ENCODE peak calls at places on chromosomes 13 and 19, in four cellular contexts. D is IMR-90, O is K562, L is endothelial cell of umbilical vein. K is an unnamed sample.

GRCh38 chr13:33057019-33057785 is 41.0 kb downstream of the KL start:
- DNase-seq in D (peak; percentile 6), O (no peak), L (peak; percentile 45), K (no peak)

GRCh38 chr13:113672002-113672651 is 5.1 kb downstream of the GRK1 start:
- DNase-seq in D (no peak), O (no peak), L (no peak), K (no peak)

GRCh38 chr13:77779461-77780272 is 82.2 kb downstream of the SLAIN1 start:
- DNase-seq in D (peak; percentile 74), O (no peak), L (peak; percentile 86), K (peak; percentile 24)

GRCh38 chr19:53004242-53004641 is 9.5 kb upstream of the ERVV-1 start:
- DNase-seq in D (no peak), O (no peak), L (no peak), K (no peak)

GRCh38 chr13:75279834-75280369 is 202.1 kb downstream of the TBC1D4 start:
- DNase-seq in D (no peak), O (no peak), L (no peak), K (no peak)

GRCh38 chr19:50801107-50801506 is 10.9 kb downstream of the ACP4 start:
- DNase-seq in D (no peak), O (no peak), L (no peak), K (no peak)

GRCh38 chr19:54364775-54365257 is at the start of gene LAIR1:
- DNase-seq in D (no peak), O (no peak), L (no peak), K (no peak)

GRCh38 chr13:50082426-50083283 is 67.4 kb downstream of the KCNRG start:
- DNase-seq in D (peak; percentile 68), O (peak; percentile 47), L (peak; percentile 83), K (peak; percentile 62)

GRCh38 chr19:17859533-17860330 is at the start of gene RPL18A:
- DNase-seq in D (peak; percentile 100), O (peak; percentile 93), L (peak; percentile 100), K (peak; percentile 99)

GRCh38 chr19:45137179-45137761 is 23.5 kb downstream of the NKPD1 start:
- DNase-seq in D (no peak), O (no peak), L (no peak), K (peak; percentile 93)

GRCh38 chr13:24625324-24625723 is 54.9 kb upstream of the ATP12A start:
- DNase-seq in D (no peak), O (no peak), L (no peak), K (no peak)

GRCh38 chr19:20051841-20052768 is 12.8 kb upstream of the ZNF682 start:
- DNase-seq in D (peak; percentile 96), O (no peak), L (peak; percentile 92), K (peak; percentile 17)

GRCh38 chr13:75196112-75196855 is 285.7 kb downstream of the TBC1D4 start:
- DNase-seq in D (peak; percentile 8), O (no peak), L (no peak), K (no peak)

GRCh38 chr19:5434970-5435641 is 20.1 kb upstream of the ZNRF4 start:
- DNase-seq in D (peak; percentile 94), O (peak; percentile 72), L (no peak), K (no peak)

DNA sequence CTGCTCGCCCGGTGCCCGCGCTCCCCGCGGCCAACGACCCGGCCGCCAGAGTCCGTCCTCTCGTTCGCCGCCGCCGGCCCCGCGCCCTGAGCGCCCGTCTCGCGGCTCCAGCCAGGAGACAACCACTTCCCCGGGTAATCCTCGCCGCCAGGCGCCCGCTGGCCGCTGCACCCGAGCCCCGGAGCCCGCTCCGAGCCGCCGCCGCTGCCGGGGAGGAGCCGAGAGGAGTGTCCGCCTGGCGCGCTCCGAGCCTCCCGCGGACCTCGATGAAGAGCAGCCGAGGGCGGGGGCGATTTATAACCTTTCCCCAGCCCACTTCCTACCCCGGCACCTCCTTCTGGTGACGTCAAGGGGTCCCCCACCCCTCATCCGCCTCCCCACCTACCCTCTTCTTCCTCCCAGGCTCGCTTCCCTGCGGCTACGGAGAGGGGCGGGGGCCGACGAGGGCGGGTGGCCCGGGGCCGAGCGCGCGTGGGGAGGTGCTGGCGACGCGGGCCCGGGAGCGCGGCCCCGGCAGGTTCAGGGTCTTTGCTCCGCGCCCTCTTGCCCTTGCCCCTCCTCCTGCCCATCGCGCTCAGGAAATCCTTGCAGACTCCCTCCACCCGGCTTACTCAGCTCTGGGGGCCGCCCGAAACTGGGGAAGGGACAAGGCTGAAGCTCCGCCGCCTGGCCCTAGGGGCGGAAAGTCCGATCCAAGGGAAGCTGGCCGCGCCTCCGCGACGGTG is at the start of gene FLT1:
- DNase-seq in D (peak; percentile 38), O (peak; percentile 12), L (peak; percentile 74), K (no peak)
- TF ChIP-seq FOS in D (no peak), O (no peak), L (no peak), K (no peak)

DNA sequence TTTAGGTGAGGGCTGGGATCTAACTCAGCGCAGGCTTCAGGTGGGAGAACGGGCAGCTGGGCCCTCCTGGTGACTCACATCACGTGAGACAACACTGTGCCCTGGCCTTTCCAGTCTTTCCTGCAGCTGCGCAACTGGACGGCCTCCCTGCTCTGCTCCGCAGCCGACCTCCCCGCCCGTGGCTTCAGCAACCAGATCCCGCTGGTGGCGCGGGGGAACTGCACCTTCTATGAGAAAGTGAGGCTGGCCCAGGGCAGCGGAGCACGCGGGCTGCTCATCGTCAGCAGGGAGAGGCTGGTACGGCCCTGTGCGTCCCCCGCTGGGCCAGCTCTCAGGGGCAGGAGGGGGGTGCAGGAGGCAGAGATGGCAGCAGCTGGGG is 8.8 kb downstream of the SPPL2B start:
- DNase-seq in D (peak; percentile 43), O (no peak), L (no peak), K (no peak)
- TF ChIP-seq CTCF in D (peak; percentile 5), O (no peak), L (no peak), K (no peak)

GRCh38 chr19:46378268-46378667 is 31.4 kb downstream of the PPP5C start:
- DNase-seq in D (peak; percentile 81), O (no peak), L (peak; percentile 36), K (no peak)
- TF ChIP-seq FOS in D (no peak), O (no peak), L (no peak), K (no peak)

GRCh38 chr13:26185720-26186119 is 36.4 kb downstream of the RNF6 start:
- DNase-seq in D (peak; percentile 3), O (no peak), L (no peak), K (no peak)

GRCh38 chr13:26183416-26183815 is 38.7 kb downstream of the RNF6 start:
- DNase-seq in D (no peak), O (no peak), L (no peak), K (no peak)

GRCh38 chr13:26186995-26187394 is 35.1 kb downstream of the RNF6 start:
- DNase-seq in D (no peak), O (no peak), L (peak; percentile 7), K (no peak)

GRCh38 chr13:26184791-26185250 is 37.3 kb downstream of the RNF6 start:
- DNase-seq in D (peak; percentile 74), O (peak; percentile 45), L (peak; percentile 65), K (peak; percentile 12)

GRCh38 chr13:26186141-26186870 is 35.8 kb downstream of the RNF6 start:
- DNase-seq in D (peak; percentile 89), O (peak; percentile 77), L (peak; percentile 92), K (peak; percentile 66)
- TF ChIP-seq CTCF in D (peak; percentile 42), O (peak; percentile 66), L (peak; percentile 43), K (peak; percentile 65)

GRCh38 chr13:91014696-91015095 is 332.8 kb upstream of the MIR17HG start:
- DNase-seq in D (no peak), O (no peak), L (no peak), K (no peak)

GRCh38 chr13:91020635-91021034 is 326.9 kb upstream of the MIR17HG start:
- DNase-seq in D (no peak), O (no peak), L (no peak), K (no peak)

GRCh38 chr13:91017031-91017668 is 330.3 kb upstream of the MIR17HG start:
- DNase-seq in D (peak; percentile 9), O (peak; percentile 96), L (peak; percentile 12), K (peak; percentile 9)

GRCh38 chr13:91017669-91018053 is 329.8 kb upstream of the MIR17HG start:
- DNase-seq in D (no peak), O (no peak), L (no peak), K (no peak)
- TF ChIP-seq FOS in D (no peak), O (no peak), L (no peak), K (no peak)